ENCODE peak calls at places on chromosomes 12 and 14, in eight cellular contexts. One of them, this sample, is unnamed.

GRCh38 chr12:97493729-97494128 is 31.1 kb downstream of the RMST start:
- DNase-seq in ACHN: no peak
- DNase-seq in progenitor cell of endocrine pancreas: no peak
- DNase-seq in GM23338: no peak
- DNase-seq in stimulated activated CD4-positive, alpha-beta T cell treated with anti-CD3 and anti-CD28 coated beads, Interleukin-4, amount 100 ng/mL, for 48 hours: no peak
- DNase-seq in fibroblast of the aortic adventitia: no peak
- DNase-seq in CD8-positive, alpha-beta memory T cell: no peak
- DNase-seq in GM04503: no peak
- DNase-seq in this sample: no peak

GRCh38 chr12:6613015-6613775 is 6.0 kb upstream of the CHD4 start:
- DNase-seq in ACHN: no peak
- DNase-seq in progenitor cell of endocrine pancreas: no peak
- DNase-seq in GM23338: peak
- DNase-seq in stimulated activated CD4-positive, alpha-beta T cell treated with anti-CD3 and anti-CD28 coated beads, Interleukin-4, amount 100 ng/mL, for 48 hours: no peak
- DNase-seq in fibroblast of the aortic adventitia: peak
- DNase-seq in CD8-positive, alpha-beta memory T cell: no peak
- DNase-seq in GM04503: no peak
- DNase-seq in this sample: peak

GRCh38 chr12:97512696-97513095 is 50.1 kb downstream of the RMST start:
- DNase-seq in ACHN: no peak
- DNase-seq in progenitor cell of endocrine pancreas: no peak
- DNase-seq in GM23338: no peak
- DNase-seq in stimulated activated CD4-positive, alpha-beta T cell treated with anti-CD3 and anti-CD28 coated beads, Interleukin-4, amount 100 ng/mL, for 48 hours: no peak
- DNase-seq in fibroblast of the aortic adventitia: no peak
- DNase-seq in CD8-positive, alpha-beta memory T cell: no peak
- DNase-seq in GM04503: no peak
- DNase-seq in this sample: no peak

GRCh38 chr12:124917841-124918621 is 3.6 kb upstream of the UBC start:
- DNase-seq in ACHN: no peak
- DNase-seq in progenitor cell of endocrine pancreas: no peak
- DNase-seq in GM23338: no peak
- DNase-seq in stimulated activated CD4-positive, alpha-beta T cell treated with anti-CD3 and anti-CD28 coated beads, Interleukin-4, amount 100 ng/mL, for 48 hours: no peak
- DNase-seq in fibroblast of the aortic adventitia: peak
- DNase-seq in CD8-positive, alpha-beta memory T cell: no peak
- DNase-seq in GM04503: no peak
- DNase-seq in this sample: no peak

GRCh38 chr14:92316937-92317336 is 6.0 kb upstream of the SLC24A4 start:
- DNase-seq in ACHN: no peak
- DNase-seq in progenitor cell of endocrine pancreas: no peak
- DNase-seq in GM23338: peak
- DNase-seq in stimulated activated CD4-positive, alpha-beta T cell treated with anti-CD3 and anti-CD28 coated beads, Interleukin-4, amount 100 ng/mL, for 48 hours: no peak
- DNase-seq in fibroblast of the aortic adventitia: no peak
- DNase-seq in CD8-positive, alpha-beta memory T cell: no peak
- DNase-seq in GM04503: no peak
- DNase-seq in this sample: no peak

GRCh38 chr12:124829008-124829707 is 34.5 kb downstream of the SCARB1 start:
- DNase-seq in ACHN: peak
- DNase-seq in progenitor cell of endocrine pancreas: no peak
- DNase-seq in GM23338: no peak
- DNase-seq in stimulated activated CD4-positive, alpha-beta T cell treated with anti-CD3 and anti-CD28 coated beads, Interleukin-4, amount 100 ng/mL, for 48 hours: no peak
- DNase-seq in fibroblast of the aortic adventitia: peak
- DNase-seq in CD8-positive, alpha-beta memory T cell: no peak
- DNase-seq in GM04503: peak
- DNase-seq in this sample: peak

GRCh38 chr12:10634427-10634826 is 21.0 kb upstream of the MAGOHB start:
- DNase-seq in ACHN: peak
- DNase-seq in progenitor cell of endocrine pancreas: no peak
- DNase-seq in GM23338: no peak
- DNase-seq in stimulated activated CD4-positive, alpha-beta T cell treated with anti-CD3 and anti-CD28 coated beads, Interleukin-4, amount 100 ng/mL, for 48 hours: no peak
- DNase-seq in fibroblast of the aortic adventitia: peak
- DNase-seq in CD8-positive, alpha-beta memory T cell: no peak
- DNase-seq in GM04503: peak
- DNase-seq in this sample: peak

GRCh38 chr14:87241018-87241779 is 751.8 kb downstream of the GALC start:
- DNase-seq in ACHN: no peak
- DNase-seq in progenitor cell of endocrine pancreas: no peak
- DNase-seq in GM23338: no peak
- DNase-seq in stimulated activated CD4-positive, alpha-beta T cell treated with anti-CD3 and anti-CD28 coated beads, Interleukin-4, amount 100 ng/mL, for 48 hours: no peak
- DNase-seq in fibroblast of the aortic adventitia: no peak
- DNase-seq in CD8-positive, alpha-beta memory T cell: no peak
- DNase-seq in GM04503: no peak
- DNase-seq in this sample: no peak

GRCh38 chr12:19199322-19199721 is 69.8 kb downstream of the PLEKHA5 start:
- DNase-seq in ACHN: no peak
- DNase-seq in progenitor cell of endocrine pancreas: no peak
- DNase-seq in GM23338: no peak
- DNase-seq in stimulated activated CD4-positive, alpha-beta T cell treated with anti-CD3 and anti-CD28 coated beads, Interleukin-4, amount 100 ng/mL, for 48 hours: no peak
- DNase-seq in fibroblast of the aortic adventitia: no peak
- DNase-seq in CD8-positive, alpha-beta memory T cell: no peak
- DNase-seq in GM04503: no peak
- DNase-seq in this sample: no peak

GRCh38 chr14:87491816-87492215 is 501.2 kb downstream of the GALC start:
- DNase-seq in ACHN: no peak
- DNase-seq in progenitor cell of endocrine pancreas: no peak
- DNase-seq in GM23338: peak
- DNase-seq in stimulated activated CD4-positive, alpha-beta T cell treated with anti-CD3 and anti-CD28 coated beads, Interleukin-4, amount 100 ng/mL, for 48 hours: no peak
- DNase-seq in fibroblast of the aortic adventitia: no peak
- DNase-seq in CD8-positive, alpha-beta memory T cell: no peak
- DNase-seq in GM04503: no peak
- DNase-seq in this sample: no peak

GRCh38 chr14:102875652-102876051 is 46.8 kb upstream of the AMN start:
- DNase-seq in ACHN: no peak
- DNase-seq in progenitor cell of endocrine pancreas: no peak
- DNase-seq in GM23338: no peak
- DNase-seq in stimulated activated CD4-positive, alpha-beta T cell treated with anti-CD3 and anti-CD28 coated beads, Interleukin-4, amount 100 ng/mL, for 48 hours: no peak
- DNase-seq in fibroblast of the aortic adventitia: no peak
- DNase-seq in CD8-positive, alpha-beta memory T cell: no peak
- DNase-seq in GM04503: no peak
- DNase-seq in this sample: no peak

GRCh38 chr14:103618999-103619398 is 10.0 kb upstream of the KLC1 start:
- DNase-seq in ACHN: no peak
- DNase-seq in progenitor cell of endocrine pancreas: no peak
- DNase-seq in GM23338: no peak
- DNase-seq in stimulated activated CD4-positive, alpha-beta T cell treated with anti-CD3 and anti-CD28 coated beads, Interleukin-4, amount 100 ng/mL, for 48 hours: no peak
- DNase-seq in fibroblast of the aortic adventitia: no peak
- DNase-seq in CD8-positive, alpha-beta memory T cell: no peak
- DNase-seq in GM04503: no peak
- DNase-seq in this sample: peak

GRCh38 chr14:71290960-71291466 is 383.8 kb downstream of the PCNX1 start:
- DNase-seq in ACHN: peak
- DNase-seq in progenitor cell of endocrine pancreas: no peak
- DNase-seq in GM23338: no peak
- DNase-seq in stimulated activated CD4-positive, alpha-beta T cell treated with anti-CD3 and anti-CD28 coated beads, Interleukin-4, amount 100 ng/mL, for 48 hours: peak
- DNase-seq in fibroblast of the aortic adventitia: peak
- DNase-seq in CD8-positive, alpha-beta memory T cell: no peak
- DNase-seq in GM04503: peak
- DNase-seq in this sample: peak

GRCh38 chr14:99065551-99065950 is 206.4 kb downstream of the BCL11B start:
- DNase-seq in ACHN: no peak
- DNase-seq in progenitor cell of endocrine pancreas: no peak
- DNase-seq in GM23338: peak
- DNase-seq in stimulated activated CD4-positive, alpha-beta T cell treated with anti-CD3 and anti-CD28 coated beads, Interleukin-4, amount 100 ng/mL, for 48 hours: no peak
- DNase-seq in fibroblast of the aortic adventitia: no peak
- DNase-seq in CD8-positive, alpha-beta memory T cell: no peak
- DNase-seq in GM04503: no peak
- DNase-seq in this sample: no peak

GRCh38 chr14:98926802-98927201 is 345.2 kb downstream of the BCL11B start:
- DNase-seq in ACHN: no peak
- DNase-seq in progenitor cell of endocrine pancreas: no peak
- DNase-seq in GM23338: no peak
- DNase-seq in stimulated activated CD4-positive, alpha-beta T cell treated with anti-CD3 and anti-CD28 coated beads, Interleukin-4, amount 100 ng/mL, for 48 hours: no peak
- DNase-seq in fibroblast of the aortic adventitia: no peak
- DNase-seq in CD8-positive, alpha-beta memory T cell: no peak
- DNase-seq in GM04503: no peak
- DNase-seq in this sample: peak

GRCh38 chr12:16972923-16973770 is 367.2 kb upstream of the LMO3 start:
- DNase-seq in ACHN: no peak
- DNase-seq in progenitor cell of endocrine pancreas: no peak
- DNase-seq in GM23338: no peak
- DNase-seq in stimulated activated CD4-positive, alpha-beta T cell treated with anti-CD3 and anti-CD28 coated beads, Interleukin-4, amount 100 ng/mL, for 48 hours: no peak
- DNase-seq in fibroblast of the aortic adventitia: no peak
- DNase-seq in CD8-positive, alpha-beta memory T cell: no peak
- DNase-seq in GM04503: no peak
- DNase-seq in this sample: no peak

GRCh38 chr12:81668475-81668874 is 90.7 kb downstream of the PPFIA2 start:
- DNase-seq in ACHN: peak
- DNase-seq in progenitor cell of endocrine pancreas: no peak
- DNase-seq in GM23338: no peak
- DNase-seq in stimulated activated CD4-positive, alpha-beta T cell treated with anti-CD3 and anti-CD28 coated beads, Interleukin-4, amount 100 ng/mL, for 48 hours: no peak
- DNase-seq in fibroblast of the aortic adventitia: peak
- DNase-seq in CD8-positive, alpha-beta memory T cell: no peak
- DNase-seq in GM04503: peak
- DNase-seq in this sample: peak

GRCh38 chr12:57898308-57898970 is 42.9 kb upstream of the ATP23 start:
- DNase-seq in ACHN: no peak
- DNase-seq in progenitor cell of endocrine pancreas: no peak
- DNase-seq in GM23338: no peak
- DNase-seq in stimulated activated CD4-positive, alpha-beta T cell treated with anti-CD3 and anti-CD28 coated beads, Interleukin-4, amount 100 ng/mL, for 48 hours: no peak
- DNase-seq in fibroblast of the aortic adventitia: no peak
- DNase-seq in CD8-positive, alpha-beta memory T cell: no peak
- DNase-seq in GM04503: no peak
- DNase-seq in this sample: no peak

GRCh38 chr14:70013269-70013873 is 134.2 kb downstream of the SMOC1 start:
- DNase-seq in ACHN: peak
- DNase-seq in progenitor cell of endocrine pancreas: no peak
- DNase-seq in GM23338: peak
- DNase-seq in stimulated activated CD4-positive, alpha-beta T cell treated with anti-CD3 and anti-CD28 coated beads, Interleukin-4, amount 100 ng/mL, for 48 hours: peak
- DNase-seq in fibroblast of the aortic adventitia: no peak
- DNase-seq in CD8-positive, alpha-beta memory T cell: no peak
- DNase-seq in GM04503: no peak
- DNase-seq in this sample: no peak

GRCh38 chr14:77593501-77593911 is 22.9 kb downstream of the SPTLC2 start:
- DNase-seq in ACHN: peak
- DNase-seq in progenitor cell of endocrine pancreas: no peak
- DNase-seq in GM23338: no peak
- DNase-seq in stimulated activated CD4-positive, alpha-beta T cell treated with anti-CD3 and anti-CD28 coated beads, Interleukin-4, amount 100 ng/mL, for 48 hours: no peak
- DNase-seq in fibroblast of the aortic adventitia: no peak
- DNase-seq in CD8-positive, alpha-beta memory T cell: no peak
- DNase-seq in GM04503: no peak
- DNase-seq in this sample: peak

GRCh38 chr14:99791476-99792283 is 1.5 kb upstream of the EML1 start:
- DNase-seq in ACHN: no peak
- DNase-seq in progenitor cell of endocrine pancreas: no peak
- DNase-seq in GM23338: no peak
- DNase-seq in stimulated activated CD4-positive, alpha-beta T cell treated with anti-CD3 and anti-CD28 coated beads, Interleukin-4, amount 100 ng/mL, for 48 hours: no peak
- DNase-seq in fibroblast of the aortic adventitia: no peak
- DNase-seq in CD8-positive, alpha-beta memory T cell: no peak
- DNase-seq in GM04503: no peak
- DNase-seq in this sample: no peak

GRCh38 chr12:109695961-109696461 is 17.6 kb upstream of the FAM222A start:
- DNase-seq in ACHN: no peak
- DNase-seq in progenitor cell of endocrine pancreas: no peak
- DNase-seq in GM23338: no peak
- DNase-seq in stimulated activated CD4-positive, alpha-beta T cell treated with anti-CD3 and anti-CD28 coated beads, Interleukin-4, amount 100 ng/mL, for 48 hours: no peak
- DNase-seq in fibroblast of the aortic adventitia: no peak
- DNase-seq in CD8-positive, alpha-beta memory T cell: no peak
- DNase-seq in GM04503: no peak
- DNase-seq in this sample: no peak

GRCh38 chr12:17214910-17215309 is 608.9 kb upstream of the LMO3 start:
- DNase-seq in ACHN: peak
- DNase-seq in progenitor cell of endocrine pancreas: no peak
- DNase-seq in GM23338: no peak
- DNase-seq in stimulated activated CD4-positive, alpha-beta T cell treated with anti-CD3 and anti-CD28 coated beads, Interleukin-4, amount 100 ng/mL, for 48 hours: no peak
- DNase-seq in fibroblast of the aortic adventitia: no peak
- DNase-seq in CD8-positive, alpha-beta memory T cell: no peak
- DNase-seq in GM04503: no peak
- DNase-seq in this sample: no peak

GRCh38 chr14:101294136-101294535 is 267.2 kb upstream of the DIO3 start:
- DNase-seq in ACHN: no peak
- DNase-seq in progenitor cell of endocrine pancreas: no peak
- DNase-seq in GM23338: peak
- DNase-seq in stimulated activated CD4-positive, alpha-beta T cell treated with anti-CD3 and anti-CD28 coated beads, Interleukin-4, amount 100 ng/mL, for 48 hours: no peak
- DNase-seq in fibroblast of the aortic adventitia: no peak
- DNase-seq in CD8-positive, alpha-beta memory T cell: no peak
- DNase-seq in GM04503: no peak
- DNase-seq in this sample: no peak

GRCh38 chr12:52214421-52214802 is 18.6 kb upstream of the KRT7 start:
- DNase-seq in ACHN: no peak
- DNase-seq in progenitor cell of endocrine pancreas: no peak
- DNase-seq in GM23338: no peak
- DNase-seq in stimulated activated CD4-positive, alpha-beta T cell treated with anti-CD3 and anti-CD28 coated beads, Interleukin-4, amount 100 ng/mL, for 48 hours: no peak
- DNase-seq in fibroblast of the aortic adventitia: no peak
- DNase-seq in CD8-positive, alpha-beta memory T cell: no peak
- DNase-seq in GM04503: no peak
- DNase-seq in this sample: no peak

GRCh38 chr12:21539797-21540196 is 13.7 kb downstream of the SPX start:
- DNase-seq in ACHN: no peak
- DNase-seq in progenitor cell of endocrine pancreas: no peak
- DNase-seq in GM23338: no peak
- DNase-seq in stimulated activated CD4-positive, alpha-beta T cell treated with anti-CD3 and anti-CD28 coated beads, Interleukin-4, amount 100 ng/mL, for 48 hours: no peak
- DNase-seq in fibroblast of the aortic adventitia: no peak
- DNase-seq in CD8-positive, alpha-beta memory T cell: no peak
- DNase-seq in GM04503: no peak
- DNase-seq in this sample: no peak

GRCh38 chr12:9084417-9084816 is 31.3 kb downstream of the A2M start:
- DNase-seq in ACHN: no peak
- DNase-seq in progenitor cell of endocrine pancreas: no peak
- DNase-seq in GM23338: no peak
- DNase-seq in stimulated activated CD4-positive, alpha-beta T cell treated with anti-CD3 and anti-CD28 coated beads, Interleukin-4, amount 100 ng/mL, for 48 hours: no peak
- DNase-seq in fibroblast of the aortic adventitia: no peak
- DNase-seq in CD8-positive, alpha-beta memory T cell: no peak
- DNase-seq in GM04503: no peak
- DNase-seq in this sample: no peak

GRCh38 chr12:132314516-132315233 is 14.7 kb downstream of the GALNT9 start:
- DNase-seq in ACHN: no peak
- DNase-seq in progenitor cell of endocrine pancreas: no peak
- DNase-seq in GM23338: no peak
- DNase-seq in stimulated activated CD4-positive, alpha-beta T cell treated with anti-CD3 and anti-CD28 coated beads, Interleukin-4, amount 100 ng/mL, for 48 hours: no peak
- DNase-seq in fibroblast of the aortic adventitia: no peak
- DNase-seq in CD8-positive, alpha-beta memory T cell: no peak
- DNase-seq in GM04503: no peak
- DNase-seq in this sample: no peak

GRCh38 chr14:67673451-67673850 is 981 bp downstream of the VTI1B start:
- DNase-seq in ACHN: no peak
- DNase-seq in progenitor cell of endocrine pancreas: no peak
- DNase-seq in GM23338: no peak
- DNase-seq in stimulated activated CD4-positive, alpha-beta T cell treated with anti-CD3 and anti-CD28 coated beads, Interleukin-4, amount 100 ng/mL, for 48 hours: no peak
- DNase-seq in fibroblast of the aortic adventitia: peak
- DNase-seq in CD8-positive, alpha-beta memory T cell: no peak
- DNase-seq in GM04503: no peak
- DNase-seq in this sample: peak

GRCh38 chr12:5739862-5740370 is 205.1 kb downstream of the ANO2 start:
- DNase-seq in ACHN: no peak
- DNase-seq in progenitor cell of endocrine pancreas: no peak
- DNase-seq in GM23338: no peak
- DNase-seq in stimulated activated CD4-positive, alpha-beta T cell treated with anti-CD3 and anti-CD28 coated beads, Interleukin-4, amount 100 ng/mL, for 48 hours: no peak
- DNase-seq in fibroblast of the aortic adventitia: no peak
- DNase-seq in CD8-positive, alpha-beta memory T cell: no peak
- DNase-seq in GM04503: no peak
- DNase-seq in this sample: no peak

GRCh38 chr14:74401504-74402241 is 24.3 kb downstream of the SYNDIG1L start:
- DNase-seq in ACHN: peak
- DNase-seq in progenitor cell of endocrine pancreas: no peak
- DNase-seq in GM23338: peak
- DNase-seq in stimulated activated CD4-positive, alpha-beta T cell treated with anti-CD3 and anti-CD28 coated beads, Interleukin-4, amount 100 ng/mL, for 48 hours: peak
- DNase-seq in fibroblast of the aortic adventitia: no peak
- DNase-seq in CD8-positive, alpha-beta memory T cell: peak
- DNase-seq in GM04503: no peak
- DNase-seq in this sample: no peak

GRCh38 chr14:96264850-96265249 is 8.8 kb downstream of the BDKRB1 start:
- DNase-seq in ACHN: peak
- DNase-seq in progenitor cell of endocrine pancreas: no peak
- DNase-seq in GM23338: peak
- DNase-seq in stimulated activated CD4-positive, alpha-beta T cell treated with anti-CD3 and anti-CD28 coated beads, Interleukin-4, amount 100 ng/mL, for 48 hours: no peak
- DNase-seq in fibroblast of the aortic adventitia: peak
- DNase-seq in CD8-positive, alpha-beta memory T cell: no peak
- DNase-seq in GM04503: no peak
- DNase-seq in this sample: peak

GRCh38 chr12:46516933-46517578 is 144.5 kb upstream of the SLC38A2 start:
- DNase-seq in ACHN: no peak
- DNase-seq in progenitor cell of endocrine pancreas: no peak
- DNase-seq in GM23338: no peak
- DNase-seq in stimulated activated CD4-positive, alpha-beta T cell treated with anti-CD3 and anti-CD28 coated beads, Interleukin-4, amount 100 ng/mL, for 48 hours: no peak
- DNase-seq in fibroblast of the aortic adventitia: no peak
- DNase-seq in CD8-positive, alpha-beta memory T cell: no peak
- DNase-seq in GM04503: no peak
- DNase-seq in this sample: no peak

GRCh38 chr14:100774164-100774537 is 47.5 kb downstream of the DLK1 start:
- DNase-seq in ACHN: no peak
- DNase-seq in progenitor cell of endocrine pancreas: no peak
- DNase-seq in GM23338: no peak
- DNase-seq in stimulated activated CD4-positive, alpha-beta T cell treated with anti-CD3 and anti-CD28 coated beads, Interleukin-4, amount 100 ng/mL, for 48 hours: no peak
- DNase-seq in fibroblast of the aortic adventitia: no peak
- DNase-seq in CD8-positive, alpha-beta memory T cell: no peak
- DNase-seq in GM04503: no peak
- DNase-seq in this sample: no peak

This sample was measured in AG10803.